ENCODE peak calls at places on chromosomes 16 and 17, in ten cellular contexts. D is GM19239; J is EH; W is D341Med; O is D721Med; G is T-helper 1 cell; C is mucosa of descending colon; L is stimulated activated CD4-positive, alpha-beta T cell treated with anti-CD3 and anti-CD28 coated beads, TNF-alpha, amount 100 ng/mL, for 24 hours; K is NCI-H69; R is Ammon's horn. N is an unnamed sample.

GRCh38 chr17:8044819-8045810 is 6.3 kb downstream of the ALOX15B start:
- DNase-seq in K (no peak), D (no peak), O (no peak), W (no peak), C (no peak), G (no peak), J (no peak), L (no peak), R (no peak), N (no peak)

GRCh38 chr17:16991349-16992009 is 19.6 kb upstream of the TNFRSF13B start:
- DNase-seq in O (peak), J (peak), L (peak), R (peak), W (peak), C (peak), K (peak), G (peak), D (peak), N (peak)

GRCh38 chr16:85688586-85689284 is at the start of gene GINS2:
- DNase-seq in C (peak), G (peak), K (peak), W (peak), D (peak), O (peak), J (peak), R (peak), L (peak), N (peak)

GRCh38 chr16:66516808-66517585 is 32.9 kb downstream of the TK2 start:
- DNase-seq in L (peak), D (peak), C (peak), G (peak), J (peak), O (no peak), W (no peak), K (peak), R (peak), N (peak)

GRCh38 chr17:80983545-80983944 is 8.1 kb upstream of the CHMP6 start:
- DNase-seq in K (no peak), G (no peak), J (no peak), W (no peak), O (no peak), C (no peak), L (no peak), D (no peak), R (no peak), N (no peak)

GRCh38 chr17:33522623-33523022 is 229.5 kb upstream of the ASIC2 start:
- DNase-seq in C (no peak), K (no peak), D (no peak), R (no peak), G (no peak), J (no peak), L (no peak), O (no peak), W (no peak), N (no peak)

GRCh38 chr17:44747566-44747965 is 11.2 kb upstream of the ADAM11 start:
- DNase-seq in R (no peak), W (no peak), J (no peak), D (no peak), K (no peak), O (no peak), G (no peak), C (no peak), L (no peak), N (no peak)

GRCh38 chr16:85607331-85607765 is 5.8 kb upstream of the GSE1 start:
- DNase-seq in G (no peak), D (no peak), R (no peak), C (peak), J (no peak), L (no peak), O (no peak), W (no peak), K (peak), N (peak)

GRCh38 chr17:64641499-64641898 is 20.6 kb downstream of the SMURF2 start:
- DNase-seq in K (peak), W (peak), R (no peak), C (peak), L (no peak), O (no peak), J (peak), D (no peak), G (no peak), N (peak)

GRCh38 chr17:48577330-48577945 is 712 bp downstream of the HOXB4 start:
- DNase-seq in D (no peak), C (no peak), W (no peak), L (no peak), J (no peak), R (no peak), G (no peak), K (peak), O (no peak), N (peak)

GRCh38 chr17:1197781-1198490 is 18.2 kb upstream of the ABR start:
- DNase-seq in G (no peak), R (peak), W (no peak), O (no peak), J (peak), L (no peak), K (no peak), C (peak), D (peak), N (peak)

GRCh38 chr17:33521784-33522183 is 228.7 kb upstream of the ASIC2 start:
- DNase-seq in K (peak), R (no peak), C (peak), G (no peak), O (no peak), D (no peak), W (peak), L (no peak), J (no peak), N (peak)

GRCh38 chr17:47935961-47936360 is 5.4 kb upstream of the PNPO start:
- DNase-seq in C (no peak), R (no peak), D (no peak), J (peak), K (no peak), G (no peak), L (no peak), W (no peak), O (no peak), N (no peak)

GRCh38 chr16:81778861-81779539 is at the start of gene PLCG2:
- DNase-seq in L (peak), D (peak), O (peak), W (peak), R (peak), K (peak), J (peak), C (peak), G (peak), N (peak)

GRCh38 chr17:80105762-80106161 is 4.4 kb downstream of the GAA start:
- DNase-seq in O (no peak), K (peak), D (no peak), G (no peak), R (peak), C (no peak), W (no peak), L (no peak), J (peak), N (no peak)

GRCh38 chr17:45256114-45256966 is 5.6 kb downstream of the SPATA32 start:
- DNase-seq in D (no peak), W (no peak), K (no peak), O (no peak), L (no peak), G (no peak), R (no peak), C (no peak), J (no peak), N (peak)

GRCh38 chr17:72079700-72080099 is 41.1 kb upstream of the SOX9 start:
- DNase-seq in K (peak), J (no peak), G (no peak), R (no peak), W (no peak), D (no peak), L (no peak), O (no peak), C (no peak), N (no peak)

GRCh38 chr16:9072806-9073341 is 18.6 kb upstream of the HAPSTR1 start:
- DNase-seq in L (peak), R (no peak), D (no peak), J (peak), O (no peak), K (peak), W (no peak), C (no peak), G (no peak), N (no peak)

GRCh38 chr16:3717235-3718018 is at the start of gene TRAP1:
- DNase-seq in G (peak), O (peak), C (peak), R (peak), W (peak), L (peak), J (peak), K (peak), D (peak), N (peak)

GRCh38 chr16:30079480-30079879 is 3.7 kb downstream of the PPP4C start:
- DNase-seq in L (no peak), D (no peak), O (no peak), C (no peak), K (no peak), G (no peak), R (no peak), W (no peak), J (no peak), N (no peak)

GRCh38 chr17:2889256-2889655 is 93.0 kb downstream of the RAP1GAP2 start:
- DNase-seq in D (no peak), G (no peak), R (no peak), O (no peak), C (no peak), K (no peak), L (no peak), J (no peak), W (no peak), N (peak)

GRCh38 chr17:10295728-10296343 is 77.0 kb downstream of the MYH13 start:
- DNase-seq in C (peak), K (no peak), L (peak), W (no peak), G (no peak), J (peak), O (no peak), D (peak), R (peak), N (peak)